ENCODE peak calls at places on chromosomes 3 and 15, in nine cellular contexts. G is stimulated activated CD4-positive, alpha-beta T cell treated with anti-CD3 and anti-CD28 coated beads, Interleukin-2, amount 100 ng/mL, for 24 hours; H is stimulated activated CD8-positive, alpha-beta memory T cell treated with anti-CD3 and anti-CD28 coated beads, Interleukin-7, amount 100 ng/mL, for 48 hours; C is NCI-H1092; D is H7; F is astrocyte of the spinal cord; V is mammary epithelial cell; I is GM12865; Y is nephron progenitor cell. E is an unnamed sample.

GRCh38 chr3:149843502-149843901 is 30.5 kb downstream of the RNF13 start:
- DNase-seq in G (no peak), H (no peak), C (no peak), D (no peak), F (no peak), V (no peak), I (no peak), Y (no peak), E (no peak)

GRCh38 chr3:113212845-113213375 is 1.6 kb downstream of the BOC start:
- DNase-seq in G (no peak), H (no peak), C (no peak), D (no peak), F (no peak), V (no peak), I (no peak), Y (no peak), E (no peak)

GRCh38 chr3:136266468-136266867 is 16.3 kb downstream of the PCCB start:
- DNase-seq in G (no peak), H (no peak), C (no peak), D (no peak), F (peak), V (peak), I (peak), Y (no peak), E (no peak)

GRCh38 chr15:48089664-48090063 is 31.1 kb upstream of the SLC24A5 start:
- DNase-seq in G (no peak), H (no peak), C (no peak), D (no peak), F (no peak), V (no peak), I (no peak), Y (no peak), E (no peak)

GRCh38 chr3:168116279-168116678 is 20.6 kb upstream of the GOLIM4 start:
- DNase-seq in G (no peak), H (no peak), C (no peak), D (no peak), F (peak), V (peak), I (no peak), Y (no peak), E (peak)

GRCh38 chr15:101437209-101437608 is 52.3 kb downstream of the PCSK6 start:
- DNase-seq in G (no peak), H (no peak), C (no peak), D (peak), F (no peak), V (no peak), I (no peak), Y (no peak), E (no peak)

GRCh38 chr3:172316758-172317157 is 131.5 kb downstream of the GHSR start:
- DNase-seq in G (no peak), H (no peak), C (no peak), D (no peak), F (no peak), V (no peak), I (no peak), Y (no peak), E (no peak)

GRCh38 chr3:156388469-156389150 is 166.3 kb downstream of the SSR3 start:
- DNase-seq in G (no peak), H (no peak), C (no peak), D (no peak), F (peak), V (no peak), I (peak), Y (no peak), E (peak)

GRCh38 chr3:177236704-177237103 is 39.4 kb upstream of the TBL1XR1 start:
- DNase-seq in G (no peak), H (no peak), C (no peak), D (no peak), F (no peak), V (peak), I (no peak), Y (no peak), E (peak)